ENCODE peak calls at places on chromosome 14, in four cellular contexts. One of them, this sample, is unnamed.

GRCh38 chr14:68231832-68232642 is 412.5 kb downstream of the RAD51B start:
- DNase-seq in GM23338: no peak
- DNase-seq in body of pancreas: no peak
- DNase-seq in GM18507: no peak
- DNase-seq in this sample: no peak

GRCh38 chr14:66234411-66234810 is 251.8 kb upstream of the CCDC196 start:
- DNase-seq in body of pancreas: no peak
- DNase-seq in GM23338: no peak
- DNase-seq in GM18507: no peak
- DNase-seq in this sample: no peak

GRCh38 chr14:86035882-86036281 is 505.9 kb downstream of the FLRT2 start:
- DNase-seq in GM18507: no peak
- DNase-seq in GM23338: peak; percentile 75
- DNase-seq in body of pancreas: peak; percentile 12
- DNase-seq in this sample: peak; percentile 2

GRCh38 chr14:34078117-34078743 is 127.4 kb upstream of the EGLN3 start:
- DNase-seq in body of pancreas: peak; percentile 34
- DNase-seq in GM23338: no peak
- DNase-seq in GM18507: no peak
- DNase-seq in this sample: no peak

GRCh38 chr14:100404419-100404818 is 81.3 kb downstream of the SLC25A47 start:
- DNase-seq in GM23338: no peak
- DNase-seq in body of pancreas: no peak
- DNase-seq in GM18507: no peak
- DNase-seq in this sample: no peak

GRCh38 chr14:85921241-85921640 is 391.3 kb downstream of the FLRT2 start:
- DNase-seq in body of pancreas: no peak
- DNase-seq in GM23338: no peak
- DNase-seq in GM18507: no peak
- DNase-seq in this sample: no peak

GRCh38 chr14:22052795-22053194 is 379.2 kb upstream of the OR4E1 start:
- DNase-seq in body of pancreas: no peak
- DNase-seq in GM23338: peak; percentile 11
- DNase-seq in GM18507: no peak
- DNase-seq in this sample: no peak

GRCh38 chr14:96095581-96096476 is 56.7 kb downstream of the C14orf132 start:
- DNase-seq in GM18507: no peak
- DNase-seq in body of pancreas: peak; percentile 65
- DNase-seq in GM23338: peak; percentile 43
- DNase-seq in this sample: no peak

GRCh38 chr14:76918751-76919421 is 92.7 kb downstream of the LRRC74A start:
- DNase-seq in GM23338: peak; percentile 75
- DNase-seq in GM18507: no peak
- DNase-seq in body of pancreas: peak; percentile 95
- DNase-seq in this sample: no peak

GRCh38 chr14:100813291-100813690 is 12.6 kb upstream of the MEG3 start:
- DNase-seq in GM18507: no peak
- DNase-seq in GM23338: no peak
- DNase-seq in body of pancreas: no peak
- DNase-seq in this sample: no peak

GRCh38 chr14:20873370-20874177 is 17.6 kb upstream of the RNASE3 start:
- DNase-seq in body of pancreas: peak; percentile 86
- DNase-seq in GM23338: peak; percentile 97
- DNase-seq in GM18507: peak; percentile 28
- DNase-seq in this sample: peak; percentile 39

GRCh38 chr14:53793790-53794560 is 162.7 kb downstream of the BMP4 start:
- DNase-seq in body of pancreas: peak; percentile 3
- DNase-seq in GM23338: no peak
- DNase-seq in GM18507: no peak
- DNase-seq in this sample: no peak

GRCh38 chr14:75542585-75543091 is 20.4 kb downstream of the BATF start:
- DNase-seq in GM18507: no peak
- DNase-seq in body of pancreas: peak; percentile 73
- DNase-seq in GM23338: peak; percentile 18
- DNase-seq in this sample: peak; percentile 59

GRCh38 chr14:73717998-73718741 is 4.0 kb upstream of the PNMA1 start:
- DNase-seq in body of pancreas: peak; percentile 21
- DNase-seq in GM23338: peak; percentile 85
- DNase-seq in GM18507: no peak
- DNase-seq in this sample: no peak

GRCh38 chr14:53519137-53519536 is 366.0 kb upstream of the DDHD1 start:
- DNase-seq in body of pancreas: no peak
- DNase-seq in GM18507: no peak
- DNase-seq in GM23338: no peak
- DNase-seq in this sample: no peak

GRCh38 chr14:36055052-36055378 is 121.5 kb downstream of the PTCSC3 start:
- DNase-seq in GM18507: no peak
- DNase-seq in GM23338: no peak
- DNase-seq in body of pancreas: no peak
- DNase-seq in this sample: no peak

GRCh38 chr14:95311752-95312151 is 8.0 kb downstream of the CLMN start:
- DNase-seq in GM18507: no peak
- DNase-seq in GM23338: no peak
- DNase-seq in body of pancreas: peak; percentile 52
- DNase-seq in this sample: no peak

GRCh38 chr14:75559451-75560187 is 18.8 kb upstream of the FLVCR2 start:
- DNase-seq in GM18507: no peak
- DNase-seq in GM23338: no peak
- DNase-seq in body of pancreas: peak; percentile 52
- DNase-seq in this sample: no peak